ENCODE peak calls at places on chromosomes 13 and 19, in nine cellular contexts. One of them, this sample, is unnamed.

GRCh38 chr19:48991823-48992570 is 1.1 kb downstream of the GYS1 start:
- DNase-seq in brain microvascular endothelial cell: peak
- DNase-seq in heart left ventricle: peak
- DNase-seq in dorsolateral prefrontal cortex: no peak
- DNase-seq in stomach: peak
- DNase-seq in lower leg skin: peak
- DNase-seq in fibroblast of lung: peak
- DNase-seq in nephron progenitor cell: no peak
- DNase-seq in psoas muscle: peak
- DNase-seq in this sample: no peak

GRCh38 chr19:46147791-46148288 is at the start of gene IGFL2:
- DNase-seq in stomach: no peak
- DNase-seq in nephron progenitor cell: no peak
- DNase-seq in dorsolateral prefrontal cortex: no peak
- DNase-seq in lower leg skin: no peak
- DNase-seq in psoas muscle: no peak
- DNase-seq in fibroblast of lung: no peak
- DNase-seq in brain microvascular endothelial cell: no peak
- DNase-seq in heart left ventricle: no peak
- DNase-seq in this sample: no peak

GRCh38 chr13:30702006-30702405 is 33.3 kb upstream of the ALOX5AP start:
- DNase-seq in stomach: no peak
- DNase-seq in fibroblast of lung: no peak
- DNase-seq in lower leg skin: no peak
- DNase-seq in dorsolateral prefrontal cortex: no peak
- DNase-seq in brain microvascular endothelial cell: no peak
- DNase-seq in psoas muscle: no peak
- DNase-seq in heart left ventricle: no peak
- DNase-seq in nephron progenitor cell: no peak
- DNase-seq in this sample: no peak

GRCh38 chr13:110520431-110521295 is 40.9 kb downstream of the RAB20 start:
- DNase-seq in brain microvascular endothelial cell: peak
- DNase-seq in dorsolateral prefrontal cortex: peak
- DNase-seq in lower leg skin: peak
- DNase-seq in heart left ventricle: peak
- DNase-seq in fibroblast of lung: peak
- DNase-seq in nephron progenitor cell: no peak
- DNase-seq in psoas muscle: peak
- DNase-seq in stomach: peak
- DNase-seq in this sample: no peak

GRCh38 chr13:80237646-80238045 is 103.3 kb downstream of the SPRY2 start:
- DNase-seq in nephron progenitor cell: no peak
- DNase-seq in lower leg skin: no peak
- DNase-seq in stomach: no peak
- DNase-seq in fibroblast of lung: no peak
- DNase-seq in psoas muscle: no peak
- DNase-seq in dorsolateral prefrontal cortex: no peak
- DNase-seq in brain microvascular endothelial cell: no peak
- DNase-seq in heart left ventricle: no peak
- DNase-seq in this sample: no peak

GRCh38 chr19:35643255-35644205 is 2.0 kb downstream of the ETV2 start:
- DNase-seq in psoas muscle: peak
- DNase-seq in stomach: peak
- DNase-seq in heart left ventricle: peak
- DNase-seq in dorsolateral prefrontal cortex: peak
- DNase-seq in fibroblast of lung: peak
- DNase-seq in brain microvascular endothelial cell: peak
- DNase-seq in lower leg skin: peak
- DNase-seq in nephron progenitor cell: peak
- DNase-seq in this sample: peak

GRCh38 chr13:27425151-27425917 is 915 bp downstream of the GTF3A start:
- DNase-seq in brain microvascular endothelial cell: no peak
- DNase-seq in heart left ventricle: no peak
- DNase-seq in dorsolateral prefrontal cortex: no peak
- DNase-seq in nephron progenitor cell: no peak
- DNase-seq in lower leg skin: no peak
- DNase-seq in fibroblast of lung: no peak
- DNase-seq in stomach: no peak
- DNase-seq in psoas muscle: no peak
- DNase-seq in this sample: no peak

GRCh38 chr13:114065141-114065925 is 67.1 kb downstream of the RASA3 start:
- DNase-seq in fibroblast of lung: peak
- DNase-seq in stomach: peak
- DNase-seq in psoas muscle: peak
- DNase-seq in heart left ventricle: peak
- DNase-seq in brain microvascular endothelial cell: peak
- DNase-seq in lower leg skin: peak
- DNase-seq in dorsolateral prefrontal cortex: peak
- DNase-seq in nephron progenitor cell: peak
- DNase-seq in this sample: peak

GRCh38 chr13:76397413-76397812 is 488.8 kb downstream of the KCTD12 start:
- DNase-seq in nephron progenitor cell: no peak
- DNase-seq in fibroblast of lung: no peak
- DNase-seq in psoas muscle: no peak
- DNase-seq in heart left ventricle: no peak
- DNase-seq in dorsolateral prefrontal cortex: no peak
- DNase-seq in brain microvascular endothelial cell: no peak
- DNase-seq in stomach: no peak
- DNase-seq in lower leg skin: no peak
- DNase-seq in this sample: no peak

GRCh38 chr13:111898956-111899713 is 167.8 kb upstream of the SOX1 start:
- DNase-seq in heart left ventricle: no peak
- DNase-seq in brain microvascular endothelial cell: no peak
- DNase-seq in nephron progenitor cell: no peak
- DNase-seq in psoas muscle: no peak
- DNase-seq in lower leg skin: no peak
- DNase-seq in fibroblast of lung: no peak
- DNase-seq in stomach: no peak
- DNase-seq in dorsolateral prefrontal cortex: no peak
- DNase-seq in this sample: no peak

GRCh38 chr19:55156202-55157063 is 1.1 kb downstream of the TNNI3 start:
- DNase-seq in psoas muscle: peak
- DNase-seq in brain microvascular endothelial cell: peak
- DNase-seq in dorsolateral prefrontal cortex: no peak
- DNase-seq in fibroblast of lung: peak
- DNase-seq in nephron progenitor cell: peak
- DNase-seq in heart left ventricle: peak
- DNase-seq in stomach: peak
- DNase-seq in lower leg skin: no peak
- DNase-seq in this sample: peak

GRCh38 chr13:29483211-29483610 is 112.3 kb downstream of the SLC7A1 start:
- DNase-seq in stomach: peak
- DNase-seq in dorsolateral prefrontal cortex: peak
- DNase-seq in fibroblast of lung: no peak
- DNase-seq in brain microvascular endothelial cell: no peak
- DNase-seq in heart left ventricle: peak
- DNase-seq in psoas muscle: no peak
- DNase-seq in nephron progenitor cell: no peak
- DNase-seq in lower leg skin: no peak
- DNase-seq in this sample: no peak

GRCh38 chr13:110517505-110518149 is 43.9 kb downstream of the RAB20 start:
- DNase-seq in fibroblast of lung: no peak
- DNase-seq in brain microvascular endothelial cell: no peak
- DNase-seq in nephron progenitor cell: no peak
- DNase-seq in dorsolateral prefrontal cortex: no peak
- DNase-seq in heart left ventricle: no peak
- DNase-seq in psoas muscle: no peak
- DNase-seq in stomach: no peak
- DNase-seq in lower leg skin: no peak
- DNase-seq in this sample: no peak

GRCh38 chr13:99916366-99917103 is 55.0 kb downstream of the ZIC5 start:
- DNase-seq in psoas muscle: no peak
- DNase-seq in fibroblast of lung: peak
- DNase-seq in stomach: no peak
- DNase-seq in nephron progenitor cell: no peak
- DNase-seq in lower leg skin: no peak
- DNase-seq in heart left ventricle: no peak
- DNase-seq in dorsolateral prefrontal cortex: no peak
- DNase-seq in brain microvascular endothelial cell: peak
- DNase-seq in this sample: no peak

GRCh38 chr19:9132422-9132821 is 5.7 kb upstream of the OR7G3 start:
- DNase-seq in dorsolateral prefrontal cortex: no peak
- DNase-seq in fibroblast of lung: no peak
- DNase-seq in stomach: no peak
- DNase-seq in nephron progenitor cell: no peak
- DNase-seq in psoas muscle: no peak
- DNase-seq in lower leg skin: no peak
- DNase-seq in heart left ventricle: no peak
- DNase-seq in brain microvascular endothelial cell: no peak
- DNase-seq in this sample: no peak

GRCh38 chr19:49301866-49302252 is 23.1 kb downstream of the SLC6A16 start:
- DNase-seq in dorsolateral prefrontal cortex: no peak
- DNase-seq in heart left ventricle: no peak
- DNase-seq in stomach: no peak
- DNase-seq in nephron progenitor cell: no peak
- DNase-seq in brain microvascular endothelial cell: no peak
- DNase-seq in psoas muscle: no peak
- DNase-seq in fibroblast of lung: no peak
- DNase-seq in lower leg skin: no peak
- DNase-seq in this sample: no peak

GRCh38 chr13:95099541-95099940 is 201.7 kb downstream of the ABCC4 start:
- DNase-seq in stomach: peak
- DNase-seq in fibroblast of lung: peak
- DNase-seq in dorsolateral prefrontal cortex: no peak
- DNase-seq in psoas muscle: no peak
- DNase-seq in lower leg skin: no peak
- DNase-seq in brain microvascular endothelial cell: peak
- DNase-seq in heart left ventricle: no peak
- DNase-seq in nephron progenitor cell: no peak
- DNase-seq in this sample: no peak

GRCh38 chr13:113814435-113814821 is 49.4 kb downstream of the GAS6 start:
- DNase-seq in heart left ventricle: no peak
- DNase-seq in stomach: no peak
- DNase-seq in nephron progenitor cell: no peak
- DNase-seq in brain microvascular endothelial cell: peak
- DNase-seq in lower leg skin: no peak
- DNase-seq in fibroblast of lung: no peak
- DNase-seq in psoas muscle: no peak
- DNase-seq in dorsolateral prefrontal cortex: no peak
- DNase-seq in this sample: no peak

DNA sequence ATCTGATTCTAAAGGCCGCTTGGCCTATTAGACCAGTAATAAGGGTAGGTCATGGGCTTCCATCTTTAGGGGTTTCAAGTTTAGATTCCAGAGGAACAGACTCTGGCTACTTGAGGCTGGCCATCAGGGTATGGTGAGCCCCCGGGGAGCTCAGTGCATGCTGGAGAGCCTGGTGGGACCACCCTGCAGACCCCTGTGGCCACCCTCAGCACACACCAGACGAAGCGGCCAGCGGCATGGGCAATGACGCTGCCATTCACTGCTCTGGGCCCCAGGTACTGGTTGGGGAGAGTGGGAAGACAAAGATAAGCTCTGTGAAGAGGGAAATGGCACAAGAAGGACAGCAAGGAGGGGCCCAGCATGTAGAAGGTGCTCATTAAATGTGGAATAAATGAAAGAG is 98.8 kb upstream of the SLC15A1 start:
- DNase-seq in brain microvascular endothelial cell: no peak
- DNase-seq in nephron progenitor cell: no peak
- DNase-seq in psoas muscle: no peak
- DNase-seq in dorsolateral prefrontal cortex: no peak
- DNase-seq in fibroblast of lung: no peak
- DNase-seq in heart left ventricle: no peak
- DNase-seq in stomach: no peak
- DNase-seq in lower leg skin: no peak
- DNase-seq in this sample: no peak
- TF ChIP-seq CTCF in brain microvascular endothelial cell: no peak
- TF ChIP-seq CTCF in nephron progenitor cell: no peak
- TF ChIP-seq CTCF in psoas muscle: no peak
- TF ChIP-seq CTCF in dorsolateral prefrontal cortex: no peak
- TF ChIP-seq CTCF in fibroblast of lung: no peak
- TF ChIP-seq CTCF in heart left ventricle: no peak
- TF ChIP-seq CTCF in stomach: no peak
- TF ChIP-seq CTCF in lower leg skin: no peak
- TF ChIP-seq CTCF in this sample: no peak

GRCh38 chr19:1360818-1361461 is 22.8 kb upstream of the NDUFS7 start:
- DNase-seq in stomach: no peak
- DNase-seq in nephron progenitor cell: peak
- DNase-seq in fibroblast of lung: peak
- DNase-seq in brain microvascular endothelial cell: peak
- DNase-seq in lower leg skin: peak
- DNase-seq in dorsolateral prefrontal cortex: peak
- DNase-seq in heart left ventricle: peak
- DNase-seq in psoas muscle: peak
- DNase-seq in this sample: no peak
- TF ChIP-seq CTCF in stomach: no peak
- TF ChIP-seq CTCF in nephron progenitor cell: no peak
- TF ChIP-seq CTCF in fibroblast of lung: no peak
- TF ChIP-seq CTCF in brain microvascular endothelial cell: no peak
- TF ChIP-seq CTCF in lower leg skin: no peak
- TF ChIP-seq CTCF in dorsolateral prefrontal cortex: no peak
- TF ChIP-seq CTCF in heart left ventricle: peak
- TF ChIP-seq CTCF in psoas muscle: no peak
- TF ChIP-seq CTCF in this sample: no peak

GRCh38 chr13:36767276-36767675 is 51.7 kb upstream of the RFXAP start:
- DNase-seq in lower leg skin: no peak
- DNase-seq in fibroblast of lung: no peak
- DNase-seq in psoas muscle: no peak
- DNase-seq in dorsolateral prefrontal cortex: no peak
- DNase-seq in nephron progenitor cell: no peak
- DNase-seq in heart left ventricle: no peak
- DNase-seq in stomach: no peak
- DNase-seq in brain microvascular endothelial cell: no peak
- DNase-seq in this sample: no peak

GRCh38 chr13:36769126-36769525 is 49.9 kb upstream of the RFXAP start:
- DNase-seq in stomach: no peak
- DNase-seq in brain microvascular endothelial cell: no peak
- DNase-seq in lower leg skin: no peak
- DNase-seq in psoas muscle: no peak
- DNase-seq in nephron progenitor cell: no peak
- DNase-seq in fibroblast of lung: no peak
- DNase-seq in dorsolateral prefrontal cortex: no peak
- DNase-seq in heart left ventricle: no peak
- DNase-seq in this sample: no peak

GRCh38 chr13:36764957-36765356 is 54.1 kb upstream of the RFXAP start:
- DNase-seq in stomach: no peak
- DNase-seq in dorsolateral prefrontal cortex: no peak
- DNase-seq in lower leg skin: no peak
- DNase-seq in heart left ventricle: no peak
- DNase-seq in fibroblast of lung: no peak
- DNase-seq in psoas muscle: no peak
- DNase-seq in nephron progenitor cell: no peak
- DNase-seq in brain microvascular endothelial cell: no peak
- DNase-seq in this sample: no peak

GRCh38 chr13:36764536-36764935 is 54.5 kb upstream of the RFXAP start:
- DNase-seq in dorsolateral prefrontal cortex: no peak
- DNase-seq in brain microvascular endothelial cell: no peak
- DNase-seq in nephron progenitor cell: no peak
- DNase-seq in heart left ventricle: no peak
- DNase-seq in lower leg skin: no peak
- DNase-seq in psoas muscle: no peak
- DNase-seq in fibroblast of lung: no peak
- DNase-seq in stomach: no peak
- DNase-seq in this sample: no peak

GRCh38 chr13:36766295-36766694 is 52.7 kb upstream of the RFXAP start:
- DNase-seq in stomach: no peak
- DNase-seq in lower leg skin: no peak
- DNase-seq in fibroblast of lung: peak
- DNase-seq in dorsolateral prefrontal cortex: no peak
- DNase-seq in brain microvascular endothelial cell: peak
- DNase-seq in nephron progenitor cell: no peak
- DNase-seq in psoas muscle: no peak
- DNase-seq in heart left ventricle: no peak
- DNase-seq in this sample: no peak
- TF ChIP-seq CTCF in stomach: no peak
- TF ChIP-seq CTCF in lower leg skin: no peak
- TF ChIP-seq CTCF in fibroblast of lung: no peak
- TF ChIP-seq CTCF in dorsolateral prefrontal cortex: no peak
- TF ChIP-seq CTCF in brain microvascular endothelial cell: no peak
- TF ChIP-seq CTCF in nephron progenitor cell: no peak
- TF ChIP-seq CTCF in psoas muscle: no peak
- TF ChIP-seq CTCF in heart left ventricle: no peak
- TF ChIP-seq CTCF in this sample: no peak

GRCh38 chr19:33736158-33736557 is 60.5 kb upstream of the KCTD15 start:
- DNase-seq in psoas muscle: no peak
- DNase-seq in heart left ventricle: no peak
- DNase-seq in lower leg skin: no peak
- DNase-seq in brain microvascular endothelial cell: no peak
- DNase-seq in fibroblast of lung: no peak
- DNase-seq in stomach: no peak
- DNase-seq in nephron progenitor cell: no peak
- DNase-seq in dorsolateral prefrontal cortex: no peak
- DNase-seq in this sample: no peak
- TF ChIP-seq CTCF in psoas muscle: no peak
- TF ChIP-seq CTCF in heart left ventricle: no peak
- TF ChIP-seq CTCF in lower leg skin: no peak
- TF ChIP-seq CTCF in brain microvascular endothelial cell: no peak
- TF ChIP-seq CTCF in fibroblast of lung: no peak
- TF ChIP-seq CTCF in stomach: no peak
- TF ChIP-seq CTCF in nephron progenitor cell: no peak
- TF ChIP-seq CTCF in dorsolateral prefrontal cortex: no peak
- TF ChIP-seq CTCF in this sample: no peak